ENCODE peak calls at places on chromosome 15, in eight cellular contexts. W, I, G, Y, A, C, X and O are unnamed samples.

GRCh38 chr15:39738998-39739397 is 43.6 kb downstream of the FSIP1 start:
- DNase-seq in C (no peak), A (no peak), X (no peak), G (no peak), Y (no peak), W (no peak), I (no peak), O (no peak)

GRCh38 chr15:66700802-66701421 is 1.1 kb upstream of the SMAD6 start:
- DNase-seq in I (peak; percentile 88), W (peak; percentile 95), C (peak; percentile 84), A (peak; percentile 65), Y (peak; percentile 80), G (peak; percentile 79), X (peak; percentile 88), O (peak; percentile 76)

GRCh38 chr15:95770191-95770590 is 560.3 kb upstream of the NR2F2 start:
- DNase-seq in G (no peak), A (no peak), I (no peak), Y (no peak), C (no peak), X (peak; percentile 3), W (peak; percentile 5), O (no peak)

GRCh38 chr15:76913737-76914136 is 8.6 kb upstream of the SCAPER start:
- DNase-seq in G (no peak), W (no peak), C (no peak), Y (no peak), I (no peak), X (no peak), A (no peak), O (no peak)

GRCh38 chr15:71335591-71335990 is 220.3 kb downstream of the THSD4 start:
- DNase-seq in G (no peak), X (no peak), W (no peak), C (no peak), Y (no peak), I (no peak), A (no peak), O (no peak)

GRCh38 chr15:72486144-72486543 is 12.0 kb downstream of the ARIH1 start:
- DNase-seq in I (no peak), A (no peak), Y (no peak), C (no peak), X (no peak), G (no peak), W (no peak), O (no peak)

GRCh38 chr15:62277816-62278394 is 112.8 kb upstream of the C2CD4B start:
- DNase-seq in C (no peak), Y (no peak), I (no peak), X (no peak), W (no peak), G (no peak), A (no peak), O (no peak)

GRCh38 chr15:96586901-96587300 is 256.4 kb downstream of the NR2F2 start:
- DNase-seq in I (peak; percentile 4), G (no peak), W (no peak), Y (no peak), C (no peak), X (no peak), A (no peak), O (no peak)

GRCh38 chr15:33547876-33548275 is 237.1 kb downstream of the RYR3 start:
- DNase-seq in C (peak; percentile 7), G (no peak), A (no peak), I (peak; percentile 14), W (peak; percentile 48), Y (no peak), X (peak; percentile 7), O (no peak)

GRCh38 chr15:37034835-37035234 is 65.5 kb downstream of the MEIS2 start:
- DNase-seq in G (no peak), X (no peak), C (no peak), I (no peak), W (no peak), Y (no peak), A (no peak), O (no peak)

GRCh38 chr15:35690698-35691116 is 144.7 kb upstream of the DPH6 start:
- DNase-seq in A (no peak), C (no peak), G (no peak), X (peak; percentile 93), W (peak; percentile 97), I (no peak), Y (no peak), O (no peak)

GRCh38 chr15:66993090-66993489 is 72.3 kb upstream of the SMAD3 start:
- DNase-seq in X (no peak), W (no peak), I (no peak), Y (no peak), A (no peak), C (no peak), G (no peak), O (no peak)

GRCh38 chr15:33374181-33375006 is 63.6 kb downstream of the RYR3 start:
- DNase-seq in A (no peak), G (no peak), Y (no peak), I (no peak), C (no peak), X (no peak), W (no peak), O (no peak)

GRCh38 chr15:62972814-62973213 is 69.7 kb upstream of the TPM1 start:
- DNase-seq in Y (no peak), G (no peak), W (no peak), A (no peak), I (no peak), X (no peak), C (peak; percentile 36), O (no peak)

GRCh38 chr15:40936234-40936708 is 7.1 kb downstream of the DLL4 start:
- DNase-seq in X (no peak), A (no peak), W (no peak), G (no peak), C (no peak), I (no peak), Y (no peak), O (no peak)

GRCh38 chr15:101004986-101005747 is 86.0 kb downstream of the LRRK1 start:
- DNase-seq in G (no peak), X (no peak), I (no peak), A (no peak), C (no peak), W (no peak), Y (no peak), O (no peak)

GRCh38 chr15:31262143-31262530 is 64.5 kb upstream of the KLF13 start:
- DNase-seq in I (no peak), A (no peak), Y (no peak), W (no peak), X (no peak), G (no peak), C (no peak), O (no peak)

GRCh38 chr15:64146041-64146440 is 5.5 kb upstream of the SNX22 start:
- DNase-seq in A (no peak), C (no peak), W (no peak), G (no peak), Y (no peak), I (no peak), X (no peak), O (no peak)

GRCh38 chr15:52804526-52805081 is 14.5 kb upstream of the ONECUT1 start:
- DNase-seq in G (no peak), C (no peak), I (no peak), Y (no peak), A (no peak), X (no peak), W (no peak), O (no peak)

GRCh38 chr15:43748376-43748775 is 2.1 kb downstream of the PDIA3 start:
- DNase-seq in I (no peak), Y (no peak), G (no peak), X (no peak), A (no peak), C (no peak), W (no peak), O (no peak)

GRCh38 chr15:101562428-101563059 is 73.0 kb upstream of the PCSK6 start:
- DNase-seq in X (no peak), W (no peak), A (no peak), I (no peak), G (no peak), Y (no peak), C (no peak), O (no peak)